ENCODE peak calls at places on chromosomes 7 and 10, in nine cellular contexts. One of them, this sample, is unnamed.

GRCh38 chr10:14491814-14492213 is 161.1 kb upstream of the FRMD4A start:
- DNase-seq in lower lobe of right lung: no peak
- DNase-seq in endothelial cell of umbilical vein: peak
- DNase-seq in hepatocyte: no peak
- DNase-seq in ovary: no peak
- DNase-seq in tibial artery: no peak
- DNase-seq in PC-9: no peak
- DNase-seq in neural progenitor cell: no peak
- DNase-seq in CD8-positive, alpha-beta T cell: no peak
- DNase-seq in this sample: no peak

GRCh38 chr7:105808703-105809590 is 67.5 kb downstream of the ATXN7L1 start:
- DNase-seq in lower lobe of right lung: peak
- DNase-seq in endothelial cell of umbilical vein: peak
- DNase-seq in hepatocyte: no peak
- DNase-seq in ovary: no peak
- DNase-seq in tibial artery: peak
- DNase-seq in PC-9: peak
- DNase-seq in neural progenitor cell: no peak
- DNase-seq in CD8-positive, alpha-beta T cell: peak
- DNase-seq in this sample: no peak

GRCh38 chr7:65798111-65799075 is 74.5 kb upstream of the VKORC1L1 start:
- DNase-seq in lower lobe of right lung: no peak
- DNase-seq in endothelial cell of umbilical vein: peak
- DNase-seq in hepatocyte: no peak
- DNase-seq in ovary: no peak
- DNase-seq in tibial artery: no peak
- DNase-seq in PC-9: no peak
- DNase-seq in neural progenitor cell: peak
- DNase-seq in CD8-positive, alpha-beta T cell: no peak
- DNase-seq in this sample: no peak

GRCh38 chr7:2461268-2462026 is 14.8 kb downstream of the GRIFIN start:
- DNase-seq in lower lobe of right lung: no peak
- DNase-seq in endothelial cell of umbilical vein: no peak
- DNase-seq in hepatocyte: no peak
- DNase-seq in ovary: no peak
- DNase-seq in tibial artery: no peak
- DNase-seq in PC-9: no peak
- DNase-seq in neural progenitor cell: peak
- DNase-seq in CD8-positive, alpha-beta T cell: no peak
- DNase-seq in this sample: no peak

GRCh38 chr7:35015346-35015859 is 21.9 kb downstream of the DPY19L1 start:
- DNase-seq in lower lobe of right lung: no peak
- DNase-seq in endothelial cell of umbilical vein: peak
- DNase-seq in hepatocyte: no peak
- DNase-seq in ovary: no peak
- DNase-seq in tibial artery: no peak
- DNase-seq in PC-9: no peak
- DNase-seq in neural progenitor cell: no peak
- DNase-seq in CD8-positive, alpha-beta T cell: no peak
- DNase-seq in this sample: no peak

GRCh38 chr7:18429547-18429946 is 66.0 kb upstream of the HDAC9 start:
- DNase-seq in lower lobe of right lung: no peak
- DNase-seq in endothelial cell of umbilical vein: peak
- DNase-seq in hepatocyte: no peak
- DNase-seq in ovary: no peak
- DNase-seq in tibial artery: no peak
- DNase-seq in PC-9: peak
- DNase-seq in neural progenitor cell: no peak
- DNase-seq in CD8-positive, alpha-beta T cell: no peak
- DNase-seq in this sample: no peak

GRCh38 chr10:4947635-4948596 is 15.3 kb upstream of the AKR1C1 start:
- DNase-seq in lower lobe of right lung: no peak
- DNase-seq in endothelial cell of umbilical vein: peak
- DNase-seq in hepatocyte: peak
- DNase-seq in ovary: no peak
- DNase-seq in tibial artery: peak
- DNase-seq in PC-9: peak
- DNase-seq in neural progenitor cell: no peak
- DNase-seq in CD8-positive, alpha-beta T cell: no peak
- DNase-seq in this sample: no peak

GRCh38 chr10:112376578-112376855 is 2.6 kb downstream of the ACSL5 start:
- DNase-seq in lower lobe of right lung: no peak
- DNase-seq in endothelial cell of umbilical vein: no peak
- DNase-seq in hepatocyte: no peak
- DNase-seq in ovary: no peak
- DNase-seq in tibial artery: no peak
- DNase-seq in PC-9: no peak
- DNase-seq in neural progenitor cell: no peak
- DNase-seq in CD8-positive, alpha-beta T cell: no peak
- DNase-seq in this sample: no peak

GRCh38 chr10:71429304-71429703 is 32.6 kb downstream of the CDH23 start:
- DNase-seq in lower lobe of right lung: no peak
- DNase-seq in endothelial cell of umbilical vein: no peak
- DNase-seq in hepatocyte: no peak
- DNase-seq in ovary: peak
- DNase-seq in tibial artery: no peak
- DNase-seq in PC-9: no peak
- DNase-seq in neural progenitor cell: no peak
- DNase-seq in CD8-positive, alpha-beta T cell: no peak
- DNase-seq in this sample: no peak

GRCh38 chr7:4713183-4713784 is 31.2 kb downstream of the FOXK1 start:
- DNase-seq in lower lobe of right lung: peak
- DNase-seq in endothelial cell of umbilical vein: no peak
- DNase-seq in hepatocyte: no peak
- DNase-seq in ovary: no peak
- DNase-seq in tibial artery: no peak
- DNase-seq in PC-9: no peak
- DNase-seq in neural progenitor cell: peak
- DNase-seq in CD8-positive, alpha-beta T cell: no peak
- DNase-seq in this sample: no peak

GRCh38 chr10:113802997-113803396 is 50.9 kb downstream of the DCLRE1A start:
- DNase-seq in lower lobe of right lung: no peak
- DNase-seq in endothelial cell of umbilical vein: no peak
- DNase-seq in hepatocyte: no peak
- DNase-seq in ovary: no peak
- DNase-seq in tibial artery: no peak
- DNase-seq in PC-9: no peak
- DNase-seq in neural progenitor cell: no peak
- DNase-seq in CD8-positive, alpha-beta T cell: no peak
- DNase-seq in this sample: no peak

GRCh38 chr7:128035712-128036111 is 4.5 kb upstream of the LRRC4 start:
- DNase-seq in lower lobe of right lung: no peak
- DNase-seq in endothelial cell of umbilical vein: peak
- DNase-seq in hepatocyte: no peak
- DNase-seq in ovary: no peak
- DNase-seq in tibial artery: no peak
- DNase-seq in PC-9: no peak
- DNase-seq in neural progenitor cell: peak
- DNase-seq in CD8-positive, alpha-beta T cell: no peak
- DNase-seq in this sample: no peak

GRCh38 chr7:75646551-75647102 is 92.1 kb downstream of the HIP1 start:
- DNase-seq in lower lobe of right lung: no peak
- DNase-seq in endothelial cell of umbilical vein: no peak
- DNase-seq in hepatocyte: no peak
- DNase-seq in ovary: no peak
- DNase-seq in tibial artery: no peak
- DNase-seq in PC-9: no peak
- DNase-seq in neural progenitor cell: no peak
- DNase-seq in CD8-positive, alpha-beta T cell: no peak
- DNase-seq in this sample: no peak
- TF ChIP-seq CTCF in lower lobe of right lung: no peak
- TF ChIP-seq CTCF in endothelial cell of umbilical vein: no peak
- TF ChIP-seq CTCF in hepatocyte: no peak
- TF ChIP-seq CTCF in ovary: no peak
- TF ChIP-seq CTCF in tibial artery: no peak
- TF ChIP-seq CTCF in PC-9: no peak
- TF ChIP-seq CTCF in neural progenitor cell: no peak
- TF ChIP-seq CTCF in CD8-positive, alpha-beta T cell: no peak
- TF ChIP-seq CTCF in this sample: no peak

DNA sequence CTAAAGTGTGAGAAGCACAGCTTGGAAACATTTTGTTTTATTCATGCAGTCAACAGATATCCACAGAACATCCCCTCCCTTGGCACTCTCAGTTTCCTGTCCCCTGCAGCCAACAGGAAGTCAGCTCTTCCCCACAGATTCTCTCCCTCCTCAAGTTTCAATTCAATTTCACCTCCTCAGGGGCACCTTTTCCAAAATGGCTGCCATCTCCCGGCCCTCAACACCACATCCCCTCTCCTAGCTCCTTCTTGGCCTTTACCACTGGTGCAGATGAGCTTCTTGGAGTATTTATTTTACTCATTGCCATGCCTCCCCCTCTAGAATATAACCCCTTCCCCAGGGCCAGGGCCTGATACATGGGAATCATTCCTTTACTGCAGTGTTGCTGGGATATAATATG is 94.0 kb downstream of the WDR11 start:
- DNase-seq in lower lobe of right lung: no peak
- DNase-seq in endothelial cell of umbilical vein: no peak
- DNase-seq in hepatocyte: no peak
- DNase-seq in ovary: no peak
- DNase-seq in tibial artery: no peak
- DNase-seq in PC-9: no peak
- DNase-seq in neural progenitor cell: no peak
- DNase-seq in CD8-positive, alpha-beta T cell: no peak
- DNase-seq in this sample: no peak
- H3K27ac ChIP-seq in lower lobe of right lung: no peak
- H3K27ac ChIP-seq in endothelial cell of umbilical vein: no peak
- H3K27ac ChIP-seq in hepatocyte: no peak
- H3K27ac ChIP-seq in ovary: no peak
- H3K27ac ChIP-seq in tibial artery: no peak
- H3K27ac ChIP-seq in PC-9: no peak
- H3K27ac ChIP-seq in neural progenitor cell: no peak
- H3K27ac ChIP-seq in CD8-positive, alpha-beta T cell: no peak
- H3K27ac ChIP-seq in this sample: no peak

GRCh38 chr7:142961595-142961972 is 579 bp downstream of the KEL start:
- DNase-seq in lower lobe of right lung: no peak
- DNase-seq in endothelial cell of umbilical vein: no peak
- DNase-seq in hepatocyte: no peak
- DNase-seq in ovary: no peak
- DNase-seq in tibial artery: no peak
- DNase-seq in PC-9: no peak
- DNase-seq in neural progenitor cell: no peak
- DNase-seq in CD8-positive, alpha-beta T cell: no peak
- DNase-seq in this sample: no peak

GRCh38 chr7:142963993-142964392 is 1.8 kb upstream of the KEL start:
- DNase-seq in lower lobe of right lung: no peak
- DNase-seq in endothelial cell of umbilical vein: no peak
- DNase-seq in hepatocyte: no peak
- DNase-seq in ovary: no peak
- DNase-seq in tibial artery: no peak
- DNase-seq in PC-9: no peak
- DNase-seq in neural progenitor cell: no peak
- DNase-seq in CD8-positive, alpha-beta T cell: no peak
- DNase-seq in this sample: no peak

GRCh38 chr7:142961973-142962913 is at the start of gene KEL:
- DNase-seq in lower lobe of right lung: no peak
- DNase-seq in endothelial cell of umbilical vein: no peak
- DNase-seq in hepatocyte: no peak
- DNase-seq in ovary: no peak
- DNase-seq in tibial artery: no peak
- DNase-seq in PC-9: no peak
- DNase-seq in neural progenitor cell: no peak
- DNase-seq in CD8-positive, alpha-beta T cell: no peak
- DNase-seq in this sample: no peak

GRCh38 chr7:142959202-142959601 is 3.0 kb downstream of the KEL start:
- DNase-seq in lower lobe of right lung: no peak
- DNase-seq in endothelial cell of umbilical vein: no peak
- DNase-seq in hepatocyte: no peak
- DNase-seq in ovary: no peak
- DNase-seq in tibial artery: no peak
- DNase-seq in PC-9: no peak
- DNase-seq in neural progenitor cell: no peak
- DNase-seq in CD8-positive, alpha-beta T cell: no peak
- DNase-seq in this sample: no peak

GRCh38 chr7:142960955-142961512 is 1.1 kb downstream of the KEL start:
- DNase-seq in lower lobe of right lung: no peak
- DNase-seq in endothelial cell of umbilical vein: no peak
- DNase-seq in hepatocyte: no peak
- DNase-seq in ovary: no peak
- DNase-seq in tibial artery: no peak
- DNase-seq in PC-9: no peak
- DNase-seq in neural progenitor cell: no peak
- DNase-seq in CD8-positive, alpha-beta T cell: no peak
- DNase-seq in this sample: no peak
- TF ChIP-seq CTCF in lower lobe of right lung: no peak
- TF ChIP-seq CTCF in endothelial cell of umbilical vein: no peak
- TF ChIP-seq CTCF in hepatocyte: peak
- TF ChIP-seq CTCF in ovary: no peak
- TF ChIP-seq CTCF in tibial artery: no peak
- TF ChIP-seq CTCF in PC-9: peak
- TF ChIP-seq CTCF in neural progenitor cell: no peak
- TF ChIP-seq CTCF in CD8-positive, alpha-beta T cell: no peak
- TF ChIP-seq CTCF in this sample: no peak

GRCh38 chr10:59311025-59311424 is 51.3 kb downstream of the FAM13C start:
- DNase-seq in lower lobe of right lung: no peak
- DNase-seq in endothelial cell of umbilical vein: no peak
- DNase-seq in hepatocyte: no peak
- DNase-seq in ovary: no peak
- DNase-seq in tibial artery: no peak
- DNase-seq in PC-9: no peak
- DNase-seq in neural progenitor cell: no peak
- DNase-seq in CD8-positive, alpha-beta T cell: no peak
- DNase-seq in this sample: no peak

GRCh38 chr10:59314284-59314683 is 48.1 kb downstream of the FAM13C start:
- DNase-seq in lower lobe of right lung: no peak
- DNase-seq in endothelial cell of umbilical vein: no peak
- DNase-seq in hepatocyte: no peak
- DNase-seq in ovary: no peak
- DNase-seq in tibial artery: no peak
- DNase-seq in PC-9: no peak
- DNase-seq in neural progenitor cell: no peak
- DNase-seq in CD8-positive, alpha-beta T cell: no peak
- DNase-seq in this sample: no peak

GRCh38 chr10:59310324-59310914 is 51.9 kb downstream of the FAM13C start:
- DNase-seq in lower lobe of right lung: no peak
- DNase-seq in endothelial cell of umbilical vein: no peak
- DNase-seq in hepatocyte: no peak
- DNase-seq in ovary: no peak
- DNase-seq in tibial artery: no peak
- DNase-seq in PC-9: no peak
- DNase-seq in neural progenitor cell: no peak
- DNase-seq in CD8-positive, alpha-beta T cell: no peak
- DNase-seq in this sample: no peak

GRCh38 chr10:59315465-59315864 is 46.9 kb downstream of the FAM13C start:
- DNase-seq in lower lobe of right lung: no peak
- DNase-seq in endothelial cell of umbilical vein: no peak
- DNase-seq in hepatocyte: no peak
- DNase-seq in ovary: no peak
- DNase-seq in tibial artery: no peak
- DNase-seq in PC-9: no peak
- DNase-seq in neural progenitor cell: no peak
- DNase-seq in CD8-positive, alpha-beta T cell: no peak
- DNase-seq in this sample: no peak

DNA sequence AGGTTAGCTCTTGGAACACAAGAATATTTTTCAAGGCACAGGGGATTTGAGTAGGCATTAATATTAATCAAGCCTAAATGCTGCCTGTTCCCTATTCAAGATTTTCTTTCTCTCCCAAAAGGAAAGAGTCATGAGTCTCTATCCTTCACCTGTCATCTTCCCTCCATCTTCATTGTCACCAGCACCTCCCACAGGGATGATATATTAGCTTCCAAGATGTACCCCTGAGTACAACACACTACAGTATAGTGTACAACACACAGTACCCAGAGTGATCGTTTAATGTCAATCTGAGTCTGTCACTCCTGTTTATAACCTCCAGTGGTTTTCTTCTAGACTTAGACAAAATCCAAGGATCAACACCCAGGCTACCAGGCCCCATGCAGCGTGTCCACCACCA is 50.1 kb downstream of the FAM13C start:
- DNase-seq in lower lobe of right lung: no peak
- DNase-seq in endothelial cell of umbilical vein: no peak
- DNase-seq in hepatocyte: no peak
- DNase-seq in ovary: no peak
- DNase-seq in tibial artery: no peak
- DNase-seq in PC-9: no peak
- DNase-seq in neural progenitor cell: no peak
- DNase-seq in CD8-positive, alpha-beta T cell: no peak
- DNase-seq in this sample: no peak
- H3K27ac ChIP-seq in lower lobe of right lung: no peak
- H3K27ac ChIP-seq in endothelial cell of umbilical vein: no peak
- H3K27ac ChIP-seq in hepatocyte: no peak
- H3K27ac ChIP-seq in ovary: no peak
- H3K27ac ChIP-seq in tibial artery: no peak
- H3K27ac ChIP-seq in PC-9: no peak
- H3K27ac ChIP-seq in neural progenitor cell: no peak
- H3K27ac ChIP-seq in CD8-positive, alpha-beta T cell: no peak
- H3K27ac ChIP-seq in this sample: peak